ENCODE peak calls at places on chromosome 2, in five cellular contexts. C is K562, J is SK-N-SH, O is HepG2, K is GM12878. H is an unnamed sample.

GRCh38 chr2:164747140-164747539 is 94.5 kb downstream of the COBLL1 start:
- DNase-seq in C (no peak), J (no peak), O (no peak), K (no peak), H (no peak)

GRCh38 chr2:213317929-213318328 is 33.7 kb downstream of the SPAG16 start:
- DNase-seq in C (no peak), J (no peak), O (no peak), K (no peak), H (no peak)

GRCh38 chr2:20352230-20353216 is 1.9 kb upstream of the PUM2 start:
- DNase-seq in C (no peak), J (peak), O (no peak), K (no peak), H (no peak)

GRCh38 chr2:85890522-85891176 is 1.9 kb upstream of the ST3GAL5 start:
- DNase-seq in C (peak), J (no peak), O (no peak), K (no peak), H (peak)

GRCh38 chr2:120791961-120792295 is 56.3 kb downstream of the GLI2 start:
- DNase-seq in C (no peak), J (no peak), O (no peak), K (no peak), H (no peak)

GRCh38 chr2:26429779-26430654 is 28.3 kb downstream of the DRC1 start:
- DNase-seq in C (no peak), J (no peak), O (no peak), K (no peak), H (no peak)

GRCh38 chr2:72901426-72901825 is 14.2 kb downstream of the SPR start:
- DNase-seq in C (peak), J (peak), O (no peak), K (no peak), H (no peak)

GRCh38 chr2:106801256-106801655 is 84.7 kb downstream of the ST6GAL2 start:
- DNase-seq in C (no peak), J (no peak), O (no peak), K (no peak), H (no peak)

GRCh38 chr2:73841912-73842738 is 13.4 kb downstream of the STAMBP start:
- DNase-seq in C (no peak), J (no peak), O (peak), K (no peak), H (no peak)

GRCh38 chr2:221104391-221104811 is 467.7 kb downstream of the EPHA4 start:
- DNase-seq in C (no peak), J (no peak), O (no peak), K (no peak), H (no peak)

GRCh38 chr2:133417410-133417809 is 150.9 kb downstream of the NCKAP5 start:
- DNase-seq in C (no peak), J (no peak), O (peak), K (no peak), H (no peak)

GRCh38 chr2:182144780-182145170 is 159.1 kb downstream of the PPP1R1C start:
- DNase-seq in C (no peak), J (peak), O (no peak), K (no peak), H (no peak)

GRCh38 chr2:128282246-128282975 is 36.3 kb downstream of the HS6ST1 start:
- DNase-seq in C (no peak), J (peak), O (no peak), K (no peak), H (no peak)

GRCh38 chr2:240498171-240498957 is 59.4 kb downstream of the ANKMY1 start:
- DNase-seq in C (no peak), J (peak), O (no peak), K (no peak), H (no peak)

GRCh38 chr2:240501531-240501991 is 56.2 kb downstream of the ANKMY1 start:
- DNase-seq in C (no peak), J (peak), O (no peak), K (no peak), H (no peak)

GRCh38 chr2:240498958-240499260 is 58.9 kb downstream of the ANKMY1 start:
- DNase-seq in C (no peak), J (no peak), O (no peak), K (no peak), H (no peak)

GRCh38 chr2:240500561-240501423 is 57.0 kb downstream of the ANKMY1 start:
- DNase-seq in C (no peak), J (peak), O (no peak), K (no peak), H (no peak)

DNA sequence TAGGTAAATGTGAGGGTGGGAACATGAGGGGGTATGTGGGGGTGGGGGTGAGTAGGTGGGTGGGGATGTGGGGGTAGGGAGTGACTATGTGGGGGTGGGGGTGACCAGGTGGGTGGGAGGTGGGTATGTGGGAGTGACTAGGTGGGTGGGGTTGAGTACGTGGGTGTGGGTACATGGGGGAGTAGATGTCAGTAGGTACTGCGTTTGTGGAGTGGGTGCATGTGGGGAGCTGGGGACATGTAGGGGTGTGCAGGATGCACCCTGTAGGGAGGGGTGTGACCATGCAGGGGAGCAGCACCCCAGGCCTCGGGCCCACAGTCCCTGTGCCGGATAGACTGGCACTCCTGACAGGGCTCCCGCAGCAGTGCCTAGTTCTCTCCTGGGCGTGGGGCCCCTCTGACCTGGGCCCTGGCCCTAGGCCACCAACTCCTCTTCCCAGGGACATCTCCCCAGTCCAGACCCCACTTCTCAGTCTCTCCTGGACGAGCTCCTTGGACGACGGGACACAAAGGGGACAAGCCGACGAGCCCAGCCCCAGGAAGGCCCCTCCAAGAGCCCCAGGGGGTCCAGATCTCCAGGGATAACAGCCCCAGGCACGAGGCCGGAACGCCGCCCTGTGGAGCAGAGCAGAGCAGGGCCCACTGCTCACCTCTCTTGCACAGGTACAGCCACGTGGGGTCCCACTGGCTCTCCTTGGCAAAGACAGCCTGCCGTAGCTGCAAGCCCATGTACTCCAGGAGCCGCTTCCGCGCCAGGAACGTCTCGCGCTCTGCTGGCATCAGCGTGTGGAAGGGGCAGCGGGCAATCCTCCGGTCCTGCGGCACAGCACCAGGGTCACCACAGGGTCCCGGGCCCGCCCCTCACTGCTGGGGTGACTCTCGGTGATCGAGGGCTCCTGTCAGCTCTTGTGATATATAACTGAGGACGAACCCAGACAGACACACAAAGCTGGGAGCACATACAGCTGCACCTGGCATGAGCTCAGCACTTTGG is 58.2 kb downstream of the ANKMY1 start:
- DNase-seq in C (no peak), J (peak), O (no peak), K (no peak), H (no peak)
- TF ChIP-seq GABPA in C (no peak), J (no peak), O (no peak), K (no peak), H (no peak)

DNA sequence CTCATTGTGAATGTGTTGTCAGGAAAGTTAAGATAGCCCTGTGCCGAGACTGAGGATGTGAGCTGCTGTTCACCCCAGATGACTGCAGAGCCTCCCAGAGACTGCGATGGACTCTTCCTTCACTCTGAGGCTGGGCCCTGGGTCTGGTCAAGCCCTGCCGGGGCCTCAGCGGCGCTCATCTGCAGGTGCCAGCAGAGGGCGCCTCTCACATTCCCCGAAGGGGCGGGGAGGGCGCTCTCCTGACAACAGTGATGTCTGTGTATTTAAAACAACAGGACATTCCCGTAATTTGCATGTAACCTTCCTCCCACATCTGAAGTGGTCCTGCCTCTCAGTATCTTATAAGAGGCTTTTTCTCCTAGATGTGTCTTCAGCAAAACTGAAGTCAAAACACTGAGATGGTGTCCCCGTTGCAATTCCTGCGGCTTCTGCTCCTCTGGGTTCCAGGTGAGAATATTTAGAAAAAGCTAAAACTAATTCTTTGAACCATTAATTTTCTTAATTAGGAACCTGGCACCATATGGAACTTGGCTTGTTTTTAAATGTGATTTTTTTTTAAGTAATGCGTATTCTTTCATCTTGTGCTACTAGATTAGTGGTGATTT is 1377.9 kb downstream of the RPIA start:
- DNase-seq in C (peak), J (peak), O (peak), K (no peak), H (peak)
- TF ChIP-seq CTCF in C (peak), J (peak), O (peak), K (peak), H (peak)

GRCh38 chr2:10704034-10704594 is 14.3 kb upstream of the NOL10 start:
- DNase-seq in C (no peak), J (no peak), O (no peak), K (no peak), H (no peak)

GRCh38 chr2:10712186-10712809 is 9.1 kb upstream of the ATP6V1C2 start:
- DNase-seq in C (no peak), J (no peak), O (no peak), K (no peak), H (no peak)

GRCh38 chr2:10706033-10706432 is 15.4 kb upstream of the ATP6V1C2 start:
- DNase-seq in C (no peak), J (no peak), O (no peak), K (no peak), H (no peak)

GRCh38 chr2:10707831-10708230 is 13.6 kb upstream of the ATP6V1C2 start:
- DNase-seq in C (no peak), J (no peak), O (no peak), K (no peak), H (no peak)

GRCh38 chr2:10709290-10709939 is 12.0 kb upstream of the ATP6V1C2 start:
- DNase-seq in C (no peak), J (peak), O (peak), K (no peak), H (no peak)
- TF ChIP-seq REST in C (no peak), J (no peak), O (no peak), K (no peak), H (no peak)

GRCh38 chr2:28360742-28361293 is 31.8 kb upstream of the FOSL2 start:
- DNase-seq in C (peak), J (no peak), O (no peak), K (no peak), H (no peak)
- TF ChIP-seq GABPA in C (no peak), J (no peak), O (no peak), K (no peak), H (no peak)

DNA sequence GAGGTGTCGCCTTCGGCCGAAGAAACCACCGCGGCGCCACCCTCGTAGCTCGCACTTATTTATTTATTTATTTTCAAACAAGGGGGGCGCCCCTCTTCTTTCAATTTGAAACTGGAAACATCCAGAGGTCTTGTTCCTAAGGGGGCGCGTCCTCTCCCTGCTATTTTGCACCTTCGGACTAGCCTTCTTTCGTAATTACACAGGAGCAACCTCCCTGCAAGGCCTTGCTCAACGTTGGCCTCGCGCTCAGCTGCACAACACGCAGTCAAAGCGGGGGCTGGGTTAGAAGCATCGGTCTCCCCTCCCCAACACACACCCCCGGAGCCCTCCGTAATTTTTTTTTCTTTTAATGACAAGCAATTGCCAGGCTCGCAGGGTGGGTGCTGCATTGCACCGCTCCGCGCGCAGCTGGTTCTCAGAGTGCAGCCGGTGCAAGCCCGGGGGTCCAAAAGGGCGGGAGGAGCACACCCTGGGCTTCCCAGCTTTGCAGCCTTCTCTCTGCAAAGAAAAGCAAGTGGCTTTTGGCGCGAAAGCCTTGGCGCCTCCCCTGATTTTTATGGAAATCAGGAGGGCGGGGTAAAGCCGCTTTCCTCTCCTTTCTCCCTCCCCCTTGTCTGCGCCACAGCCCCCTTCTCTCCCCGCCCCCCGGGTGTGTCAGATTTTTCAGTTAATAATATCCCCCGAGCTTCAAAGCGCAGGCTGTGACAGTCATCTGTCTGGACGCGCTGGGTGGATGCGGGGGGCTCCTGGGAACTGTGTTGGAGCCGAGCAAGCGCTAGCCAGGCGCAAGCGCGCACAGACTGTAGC is at the start of gene MYCN:
- DNase-seq in C (no peak), J (peak), O (peak), K (no peak), H (peak)
- TF ChIP-seq CTCF in C (peak), J (peak), O (no peak), K (no peak), H (no peak)

DNA sequence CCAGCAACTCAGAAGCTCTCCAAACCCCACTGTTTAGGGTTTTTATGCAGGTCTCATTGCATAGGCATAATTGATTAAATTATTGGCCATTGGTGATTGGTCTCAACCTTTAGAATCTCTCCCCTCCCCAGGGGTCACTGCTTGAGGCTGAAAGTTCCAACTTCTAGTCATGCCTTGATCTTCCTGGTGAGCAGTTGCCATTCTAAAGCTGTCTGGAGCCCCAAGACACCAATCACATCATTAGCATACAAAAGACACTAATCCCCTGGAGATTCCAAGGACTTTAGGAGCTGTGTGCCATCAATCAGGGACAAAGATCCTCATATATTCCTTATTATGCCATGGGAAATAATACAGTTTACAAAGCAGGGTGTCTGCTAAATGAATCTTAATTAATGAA is 863.4 kb upstream of the KLHL29 start:
- DNase-seq in C (no peak), J (no peak), O (no peak), K (no peak), H (no peak)
- TF ChIP-seq REST in C (no peak), J (no peak), O (no peak), K (no peak), H (no peak)

GRCh38 chr2:10228611-10229365 is 73.9 kb upstream of the HPCAL1 start:
- DNase-seq in C (no peak), J (no peak), O (peak), K (no peak), H (no peak)

GRCh38 chr2:10232096-10232815 is 70.4 kb upstream of the HPCAL1 start:
- DNase-seq in C (no peak), J (no peak), O (no peak), K (no peak), H (no peak)

GRCh38 chr2:10230499-10230898 is 72.2 kb upstream of the HPCAL1 start:
- DNase-seq in C (no peak), J (no peak), O (no peak), K (no peak), H (no peak)

GRCh38 chr2:10231551-10232085 is 71.1 kb upstream of the HPCAL1 start:
- DNase-seq in C (no peak), J (no peak), O (no peak), K (no peak), H (no peak)

GRCh38 chr2:10229462-10230099 is 73.1 kb upstream of the HPCAL1 start:
- DNase-seq in C (no peak), J (no peak), O (no peak), K (no peak), H (no peak)
- TF ChIP-seq GABPA in C (no peak), J (no peak), O (no peak), K (no peak), H (no peak)

H was measured in HL-60.